ENCODE peak calls at places on chromosomes 2 and 18, in five cellular contexts. One of them, this sample, is unnamed.

GRCh38 chr2:171436307-171436706 is 2.3 kb downstream of the DCAF17 start:
- DNase-seq in HFF-Myc: no peak
- DNase-seq in fibroblast of the aortic adventitia: peak; percentile 77
- DNase-seq in psoas muscle: no peak
- DNase-seq in Peyer's patch: no peak
- DNase-seq in this sample: no peak

GRCh38 chr2:18719978-18720775 is 130.8 kb upstream of the NT5C1B start:
- DNase-seq in HFF-Myc: peak; percentile 25
- DNase-seq in fibroblast of the aortic adventitia: peak; percentile 87
- DNase-seq in psoas muscle: no peak
- DNase-seq in Peyer's patch: no peak
- DNase-seq in this sample: no peak

GRCh38 chr18:8366656-8367055 is 242.6 kb upstream of the RAB12 start:
- DNase-seq in HFF-Myc: no peak
- DNase-seq in fibroblast of the aortic adventitia: no peak
- DNase-seq in psoas muscle: no peak
- DNase-seq in Peyer's patch: no peak
- DNase-seq in this sample: no peak

GRCh38 chr18:36718705-36719328 is 110.0 kb downstream of the TPGS2 start:
- DNase-seq in HFF-Myc: no peak
- DNase-seq in fibroblast of the aortic adventitia: peak; percentile 79
- DNase-seq in psoas muscle: no peak
- DNase-seq in Peyer's patch: no peak
- DNase-seq in this sample: no peak

GRCh38 chr2:9076755-9077154 is 73.3 kb upstream of the MBOAT2 start:
- DNase-seq in HFF-Myc: no peak
- DNase-seq in fibroblast of the aortic adventitia: no peak
- DNase-seq in psoas muscle: no peak
- DNase-seq in Peyer's patch: no peak
- DNase-seq in this sample: no peak

GRCh38 chr2:56465491-56465890 is 281.7 kb downstream of the CCDC85A start:
- DNase-seq in HFF-Myc: no peak
- DNase-seq in fibroblast of the aortic adventitia: peak; percentile 10
- DNase-seq in psoas muscle: no peak
- DNase-seq in Peyer's patch: no peak
- DNase-seq in this sample: no peak

GRCh38 chr2:35510641-35511040 is 844.9 kb upstream of the CRIM1 start:
- DNase-seq in HFF-Myc: no peak
- DNase-seq in fibroblast of the aortic adventitia: no peak
- DNase-seq in psoas muscle: no peak
- DNase-seq in Peyer's patch: no peak
- DNase-seq in this sample: no peak

GRCh38 chr18:58168986-58169385 is 125.0 kb downstream of the NEDD4L start:
- DNase-seq in HFF-Myc: no peak
- DNase-seq in fibroblast of the aortic adventitia: no peak
- DNase-seq in psoas muscle: no peak
- DNase-seq in Peyer's patch: no peak
- DNase-seq in this sample: peak; percentile 13

GRCh38 chr2:96233880-96234316 is 25.3 kb upstream of the STARD7 start:
- DNase-seq in HFF-Myc: no peak
- DNase-seq in fibroblast of the aortic adventitia: no peak
- DNase-seq in psoas muscle: no peak
- DNase-seq in Peyer's patch: no peak
- DNase-seq in this sample: no peak

GRCh38 chr18:25282282-25282681 is 69.7 kb downstream of the ZNF521 start:
- DNase-seq in HFF-Myc: no peak
- DNase-seq in fibroblast of the aortic adventitia: no peak
- DNase-seq in psoas muscle: no peak
- DNase-seq in Peyer's patch: no peak
- DNase-seq in this sample: no peak

GRCh38 chr18:79944126-79944731 is 7.2 kb downstream of the SLC66A2 start:
- DNase-seq in HFF-Myc: no peak
- DNase-seq in fibroblast of the aortic adventitia: no peak
- DNase-seq in psoas muscle: no peak
- DNase-seq in Peyer's patch: peak; percentile 45
- DNase-seq in this sample: peak; percentile 17

GRCh38 chr2:86487062-86487461 is 45.9 kb downstream of the KDM3A start:
- DNase-seq in HFF-Myc: no peak
- DNase-seq in fibroblast of the aortic adventitia: no peak
- DNase-seq in psoas muscle: no peak
- DNase-seq in Peyer's patch: no peak
- DNase-seq in this sample: no peak
- TF ChIP-seq CTCF in HFF-Myc: no peak
- TF ChIP-seq CTCF in fibroblast of the aortic adventitia: no peak
- TF ChIP-seq CTCF in psoas muscle: no peak
- TF ChIP-seq CTCF in Peyer's patch: peak; percentile 3
- TF ChIP-seq CTCF in this sample: no peak

DNA sequence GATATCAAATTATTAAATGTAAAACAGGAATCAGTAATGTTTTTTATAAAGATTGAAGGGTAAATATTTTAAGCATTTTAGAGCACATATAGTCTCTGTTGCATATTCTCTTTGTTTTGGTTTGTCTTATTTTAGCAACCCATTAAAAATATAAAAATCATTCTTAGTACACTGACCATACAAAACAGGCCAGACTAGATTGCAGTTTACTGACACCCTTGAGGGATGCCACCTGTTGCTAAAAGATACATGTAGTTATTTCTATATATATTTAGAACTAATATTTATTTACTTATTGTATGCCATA is 44.7 kb upstream of the SULT1C3 start:
- DNase-seq in HFF-Myc: no peak
- DNase-seq in fibroblast of the aortic adventitia: no peak
- DNase-seq in psoas muscle: no peak
- DNase-seq in Peyer's patch: no peak
- DNase-seq in this sample: no peak
- TF ChIP-seq CTCF in HFF-Myc: no peak
- TF ChIP-seq CTCF in fibroblast of the aortic adventitia: no peak
- TF ChIP-seq CTCF in psoas muscle: no peak
- TF ChIP-seq CTCF in Peyer's patch: no peak
- TF ChIP-seq CTCF in this sample: no peak

DNA sequence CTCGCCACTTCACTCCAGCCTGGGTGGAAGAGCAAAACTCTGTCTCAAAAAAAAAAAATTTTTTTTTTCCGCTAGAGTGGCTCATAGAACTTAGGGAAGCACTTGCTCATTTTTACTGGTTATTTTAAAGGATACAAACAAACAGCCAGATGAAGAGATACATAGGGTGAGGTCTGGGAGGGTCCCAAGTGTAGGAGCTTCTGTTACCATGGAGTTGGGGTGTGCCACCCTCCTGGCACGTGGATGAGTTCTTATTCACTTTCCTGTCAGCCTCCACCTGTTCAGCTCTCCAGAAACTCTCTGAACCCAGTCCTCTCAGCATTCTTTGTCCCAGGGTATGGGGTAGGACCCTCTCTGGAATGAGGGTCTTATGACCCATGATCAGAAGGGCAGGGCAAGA is 4.9 kb upstream of the MAT2A start:
- DNase-seq in HFF-Myc: no peak
- DNase-seq in fibroblast of the aortic adventitia: no peak
- DNase-seq in psoas muscle: no peak
- DNase-seq in Peyer's patch: no peak
- DNase-seq in this sample: no peak
- TF ChIP-seq CTCF in HFF-Myc: no peak
- TF ChIP-seq CTCF in fibroblast of the aortic adventitia: no peak
- TF ChIP-seq CTCF in psoas muscle: no peak
- TF ChIP-seq CTCF in Peyer's patch: no peak
- TF ChIP-seq CTCF in this sample: no peak

GRCh38 chr2:240021488-240022104 is 3.5 kb downstream of the NDUFA10 start:
- DNase-seq in HFF-Myc: peak; percentile 12
- DNase-seq in fibroblast of the aortic adventitia: peak; percentile 57
- DNase-seq in psoas muscle: peak; percentile 61
- DNase-seq in Peyer's patch: peak; percentile 80
- DNase-seq in this sample: peak; percentile 78
- TF ChIP-seq CTCF in HFF-Myc: peak; percentile 98
- TF ChIP-seq CTCF in fibroblast of the aortic adventitia: peak; percentile 96
- TF ChIP-seq CTCF in psoas muscle: peak; percentile 70
- TF ChIP-seq CTCF in Peyer's patch: peak; percentile 58
- TF ChIP-seq CTCF in this sample: peak; percentile 60

GRCh38 chr2:189756311-189756710 is 6.3 kb downstream of the OSGEPL1 start:
- DNase-seq in HFF-Myc: no peak
- DNase-seq in fibroblast of the aortic adventitia: no peak
- DNase-seq in psoas muscle: no peak
- DNase-seq in Peyer's patch: no peak
- DNase-seq in this sample: no peak

DNA sequence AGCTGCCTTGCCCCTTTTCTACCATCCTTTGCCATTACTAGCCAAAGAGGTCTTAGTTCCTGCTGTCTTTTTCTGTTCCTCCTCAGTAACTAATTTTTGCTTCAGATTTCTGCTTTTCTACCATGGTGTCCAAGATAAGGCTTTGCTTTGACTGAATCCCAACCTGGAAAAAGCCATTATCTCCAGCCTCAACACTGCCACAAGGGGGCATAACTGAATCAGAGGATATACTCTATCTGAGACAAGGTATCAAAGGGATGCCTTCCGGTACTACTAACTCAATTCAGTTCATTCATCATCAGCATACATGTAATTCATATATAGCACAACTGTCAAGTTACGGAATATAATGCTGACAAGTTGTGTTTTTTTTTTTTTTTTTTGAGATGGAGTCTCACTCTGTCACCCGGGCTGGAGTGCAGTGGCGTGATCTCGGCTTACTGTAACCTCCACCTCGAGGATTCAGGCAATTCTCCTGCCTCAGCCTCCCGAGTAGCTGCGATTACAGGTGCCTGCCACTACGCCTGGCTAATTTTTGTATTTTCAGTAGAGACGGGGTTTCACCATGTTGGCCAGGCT is 11.4 kb downstream of the OSGEPL1 start:
- DNase-seq in HFF-Myc: no peak
- DNase-seq in fibroblast of the aortic adventitia: peak; percentile 39
- DNase-seq in psoas muscle: no peak
- DNase-seq in Peyer's patch: no peak
- DNase-seq in this sample: peak; percentile 28
- TF ChIP-seq CTCF in HFF-Myc: peak; percentile 79
- TF ChIP-seq CTCF in fibroblast of the aortic adventitia: peak; percentile 69
- TF ChIP-seq CTCF in psoas muscle: peak; percentile 50
- TF ChIP-seq CTCF in Peyer's patch: peak; percentile 63
- TF ChIP-seq CTCF in this sample: peak; percentile 62

GRCh38 chr2:238106698-238107524 is 6.8 kb downstream of the ESPNL start:
- DNase-seq in HFF-Myc: no peak
- DNase-seq in fibroblast of the aortic adventitia: no peak
- DNase-seq in psoas muscle: peak; percentile 10
- DNase-seq in Peyer's patch: peak; percentile 75
- DNase-seq in this sample: no peak
- TF ChIP-seq CTCF in HFF-Myc: no peak
- TF ChIP-seq CTCF in fibroblast of the aortic adventitia: no peak
- TF ChIP-seq CTCF in psoas muscle: no peak
- TF ChIP-seq CTCF in Peyer's patch: peak; percentile 53
- TF ChIP-seq CTCF in this sample: no peak